ENCODE peak calls at places on chromosomes 2 and 18, in ten cellular contexts. K is tibial artery, Y is suprapubic skin, P is mucosa of descending colon, M is foreskin fibroblast, A is epithelial cell of esophagus, C is prostate gland, S is heart right ventricle, F is foreskin keratinocyte, B is endothelial cell. G is an unnamed sample.

GRCh38 chr2:138787053-138787666 is 7.0 kb upstream of the NXPH2 start:
- DNase-seq in M (peak), C (no peak), A (peak), B (peak), S (no peak), P (no peak), F (peak), Y (no peak), K (no peak), G (no peak)

GRCh38 chr2:23077599-23077998 is 307.4 kb upstream of the KLHL29 start:
- DNase-seq in S (no peak), C (no peak), Y (no peak), P (no peak), K (no peak), A (peak), F (no peak), B (no peak), M (no peak), G (no peak)

GRCh38 chr2:219545610-219546352 is 2.0 kb downstream of the TMEM198 start:
- DNase-seq in B (no peak), A (no peak), F (no peak), P (no peak), M (no peak), Y (no peak), C (no peak), S (no peak), K (no peak), G (no peak)

GRCh38 chr2:174485763-174486613 is 841 bp downstream of the GPR155 start:
- DNase-seq in A (peak), M (peak), Y (no peak), K (no peak), F (no peak), C (no peak), B (peak), P (peak), S (peak), G (no peak)

GRCh38 chr2:238846503-238847431 is 1.1 kb upstream of the TWIST2 start:
- DNase-seq in K (no peak), F (no peak), M (peak), C (no peak), A (peak), S (no peak), B (no peak), P (no peak), Y (no peak), G (no peak)

GRCh38 chr2:241482556-241482955 is 25.8 kb downstream of the STK25 start:
- DNase-seq in B (no peak), K (no peak), M (no peak), A (no peak), F (no peak), S (no peak), Y (no peak), P (no peak), C (no peak), G (no peak)

GRCh38 chr18:12391487-12392136 is 14.6 kb upstream of the AFG3L2 start:
- DNase-seq in P (no peak), S (peak), K (peak), A (peak), F (no peak), C (peak), Y (no peak), M (peak), B (peak), G (no peak)

GRCh38 chr2:54176577-54176976 is 61.2 kb downstream of the ACYP2 start:
- DNase-seq in S (peak), F (peak), B (peak), P (no peak), A (peak), K (peak), Y (no peak), M (peak), C (no peak), G (no peak)

GRCh38 chr2:6497048-6497447 is 368.7 kb downstream of the CMPK2 start:
- DNase-seq in M (no peak), Y (no peak), K (no peak), P (no peak), S (no peak), C (no peak), B (no peak), A (no peak), F (no peak), G (no peak)

GRCh38 chr2:15973446-15974202 is 33.3 kb downstream of the MYCN start:
- DNase-seq in A (no peak), B (no peak), Y (no peak), C (no peak), F (no peak), M (no peak), P (no peak), K (no peak), S (no peak), G (no peak)

GRCh38 chr2:7694066-7695000 is 777.1 kb downstream of the RNF144A start:
- DNase-seq in C (no peak), F (no peak), A (no peak), P (no peak), Y (no peak), K (no peak), B (no peak), M (no peak), S (no peak), G (no peak)

GRCh38 chr18:75362435-75362834 is 65.1 kb downstream of the SMIM21 start:
- DNase-seq in A (no peak), B (no peak), S (no peak), P (no peak), K (no peak), Y (no peak), F (no peak), M (no peak), C (no peak), G (no peak)

GRCh38 chr2:53033416-53033815 is 734.2 kb upstream of the CHAC2 start:
- DNase-seq in F (no peak), B (no peak), A (no peak), Y (no peak), C (no peak), P (no peak), M (peak), S (no peak), K (no peak), G (no peak)

GRCh38 chr18:3722662-3723433 is 272.9 kb downstream of the TGIF1 start:
- DNase-seq in F (no peak), K (no peak), M (no peak), P (no peak), Y (no peak), C (no peak), A (no peak), B (no peak), S (no peak), G (no peak)

GRCh38 chr2:120818441-120818920 is 82.8 kb downstream of the GLI2 start:
- DNase-seq in A (no peak), M (peak), C (no peak), Y (no peak), B (no peak), K (peak), P (no peak), F (no peak), S (no peak), G (no peak)

GRCh38 chr18:79199691-79200374 is 130.6 kb downstream of the ATP9B start:
- DNase-seq in S (no peak), F (peak), M (peak), A (peak), B (no peak), K (no peak), Y (no peak), C (peak), P (no peak), G (no peak)

GRCh38 chr2:65017335-65017734 is 28.1 kb downstream of the SLC1A4 start:
- DNase-seq in B (no peak), Y (no peak), C (peak), A (peak), P (no peak), K (no peak), F (no peak), S (peak), M (no peak), G (peak)
- TF ChIP-seq CTCF in B (no peak), Y (no peak), C (peak), A (peak), P (peak), K (no peak), F (peak), S (peak), M (peak), G (peak)

GRCh38 chr2:44247924-44248323 is 27.4 kb upstream of the SLC3A1 start:
- DNase-seq in A (no peak), F (no peak), M (no peak), S (no peak), P (no peak), B (no peak), K (no peak), Y (no peak), C (no peak), G (no peak)
- TF ChIP-seq CTCF in A (no peak), F (peak), M (no peak), S (no peak), P (no peak), B (no peak), K (no peak), Y (no peak), C (no peak), G (no peak)

GRCh38 chr2:183093857-183094657 is 15.5 kb downstream of the DUSP19 start:
- DNase-seq in P (no peak), K (no peak), S (no peak), A (peak), M (peak), B (no peak), F (no peak), C (no peak), Y (no peak), G (no peak)
- TF ChIP-seq CTCF in P (no peak), K (no peak), S (peak), A (no peak), M (no peak), B (no peak), F (peak), C (no peak), Y (no peak), G (no peak)

GRCh38 chr2:28750316-28751101 is 1.1 kb upstream of the PPP1CB start:
- DNase-seq in B (no peak), M (peak), C (no peak), Y (no peak), P (no peak), F (no peak), A (peak), K (no peak), S (peak), G (no peak)

GRCh38 chr2:28751956-28752607 is 452 bp downstream of the PPP1CB start:
- DNase-seq in Y (no peak), C (no peak), S (peak), M (no peak), B (peak), A (no peak), F (no peak), K (no peak), P (no peak), G (no peak)

GRCh38 chr2:28752608-28752984 is 966 bp downstream of the PPP1CB start:
- DNase-seq in B (no peak), K (no peak), S (no peak), P (no peak), M (no peak), F (no peak), Y (no peak), C (no peak), A (no peak), G (no peak)

GRCh38 chr2:28753043-28753683 is 1.5 kb downstream of the PPP1CB start:
- DNase-seq in B (peak), P (peak), S (peak), C (peak), A (peak), Y (no peak), K (peak), M (peak), F (peak), G (peak)

DNA sequence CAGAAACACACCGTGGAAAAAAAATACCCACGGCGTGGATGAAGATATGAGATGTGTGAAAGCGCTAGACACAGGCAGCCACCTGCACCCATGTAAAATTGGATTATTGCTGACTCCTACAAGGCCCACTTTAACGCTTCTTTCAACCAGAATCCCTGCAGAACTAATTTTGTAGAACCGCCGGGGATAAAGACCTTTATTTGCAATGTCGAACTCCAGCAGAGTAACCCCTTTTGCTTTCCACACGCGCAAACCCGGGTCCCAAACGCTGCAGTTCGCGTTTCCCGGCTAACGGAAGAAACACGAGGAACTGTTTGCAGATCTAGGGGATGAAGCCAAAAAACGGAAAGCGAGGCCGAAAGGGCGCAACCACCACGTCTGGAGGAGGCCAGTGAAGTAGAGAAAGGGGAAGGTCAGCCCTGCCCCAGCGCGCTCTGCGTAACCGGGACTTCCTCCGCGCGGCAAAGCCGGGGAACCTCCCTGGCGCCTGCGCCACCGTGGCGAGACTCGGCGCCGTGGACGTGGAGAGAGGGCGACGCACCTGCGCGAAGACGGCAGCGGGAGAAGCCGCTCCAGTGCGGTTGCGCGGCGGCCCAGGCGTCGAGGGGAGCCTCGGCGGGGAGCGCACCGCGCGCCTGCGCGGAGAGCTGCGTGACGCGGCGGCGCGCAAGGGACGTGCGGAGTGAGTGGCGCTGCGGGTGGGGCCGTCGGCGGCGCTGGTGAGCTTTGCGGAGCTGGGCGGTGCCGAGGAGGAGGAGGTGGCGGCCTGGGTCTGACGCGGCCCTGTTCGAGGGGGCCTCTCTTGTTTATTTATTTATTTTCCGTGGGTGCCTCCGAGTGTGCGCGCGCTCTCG is at the start of gene PPP1CB:
- DNase-seq in A (peak), Y (peak), S (peak), C (peak), P (peak), F (peak), K (peak), B (peak), M (peak), G (peak)
- TF ChIP-seq CTCF in A (peak), Y (no peak), S (peak), C (peak), P (peak), F (peak), K (peak), B (peak), M (peak), G (no peak)

DNA sequence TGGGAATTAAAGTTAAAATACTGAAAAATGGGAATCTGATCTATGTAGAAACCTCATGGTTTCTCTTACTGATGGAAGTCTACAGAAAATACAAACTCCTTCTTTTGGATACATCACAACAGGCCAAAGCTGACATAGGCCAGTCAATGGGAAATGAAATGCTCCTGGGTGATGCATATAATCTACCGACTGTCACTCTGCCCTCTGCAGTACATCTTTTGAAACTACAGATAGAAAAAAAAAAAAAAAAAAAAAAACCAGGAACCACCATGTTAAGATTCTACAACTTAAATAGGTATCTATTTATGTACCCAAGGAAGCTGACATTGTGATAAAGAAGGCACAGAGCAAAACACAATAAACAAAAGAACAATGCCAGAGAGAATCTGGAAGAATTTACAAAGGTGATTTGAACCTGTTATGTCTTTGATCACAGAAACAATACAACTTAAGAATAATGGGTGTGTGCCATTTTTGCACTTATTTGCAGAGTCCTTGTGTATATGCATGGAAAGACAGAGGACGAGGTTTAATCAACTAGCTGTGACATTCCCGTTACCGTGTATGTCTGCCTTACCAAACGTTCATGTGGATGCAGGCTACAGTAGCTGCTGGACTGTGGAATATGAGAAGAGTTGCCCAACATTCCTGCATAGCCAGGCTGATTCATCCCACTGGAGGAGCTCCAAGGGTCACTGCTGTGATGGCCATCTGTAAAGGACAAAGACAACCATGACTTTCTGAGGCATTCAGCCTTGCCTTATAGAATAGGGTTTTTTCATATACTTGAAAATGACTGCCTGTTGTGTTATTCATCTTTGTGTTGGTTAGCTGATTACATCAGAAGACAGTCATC is 312.7 kb downstream of the TCF4 start:
- DNase-seq in P (no peak), K (peak), F (no peak), C (no peak), S (no peak), A (peak), Y (peak), B (no peak), M (peak), G (no peak)
- TF ChIP-seq CTCF in P (no peak), K (no peak), F (peak), C (no peak), S (no peak), A (peak), Y (peak), B (peak), M (peak), G (no peak)

G was measured in CD14-positive monocyte.